ENCODE peak calls at places on chromosomes 12 and 14, in nine cellular contexts. J, B, K, G, F, Z, Q, P and S are unnamed samples.

GRCh38 chr12:57881035-57881973 is 34.8 kb upstream of the CTDSP2 start:
- ATAC-seq in Z (peak; percentile 93), J (no peak), G (peak; percentile 98), B (no peak), K (peak; percentile 76), F (peak; percentile 85), Q (no peak), P (peak; percentile 44), S (no peak)

GRCh38 chr14:39050389-39050788 is 52.6 kb downstream of the SEC23A start:
- ATAC-seq in F (no peak), Q (no peak), B (peak; percentile 86), G (no peak), P (no peak), K (peak; percentile 70), Z (no peak), J (peak; percentile 17), S (no peak)

GRCh38 chr12:13386269-13387039 is 189.9 kb downstream of the EMP1 start:
- ATAC-seq in Z (no peak), G (no peak), J (no peak), B (no peak), Q (no peak), F (no peak), K (no peak), P (no peak), S (no peak)

GRCh38 chr12:121522962-121523361 is 57.9 kb downstream of the KDM2B start:
- ATAC-seq in K (no peak), G (no peak), F (no peak), Q (no peak), P (no peak), B (no peak), Z (peak; percentile 47), J (no peak), S (no peak)

GRCh38 chr14:23930742-23931141 is 22.8 kb upstream of the DHRS4 start:
- ATAC-seq in Z (peak; percentile 51), Q (peak; percentile 78), P (no peak), F (no peak), G (no peak), B (no peak), K (peak; percentile 16), J (no peak), S (peak; percentile 73)

GRCh38 chr12:50084775-50085614 is at the start of gene SMARCD1:
- ATAC-seq in J (peak; percentile 87), Q (peak; percentile 96), B (peak; percentile 89), K (peak; percentile 92), G (peak; percentile 91), F (peak; percentile 89), P (peak; percentile 93), Z (peak; percentile 96), S (peak; percentile 93)

GRCh38 chr14:95488376-95489162 is 27.9 kb downstream of the SYNE3 start:
- ATAC-seq in G (peak; percentile 95), K (peak; percentile 21), Q (no peak), P (no peak), F (no peak), J (peak; percentile 65), Z (peak; percentile 75), B (no peak), S (peak; percentile 14)

GRCh38 chr12:106369624-106370346 is 12.2 kb downstream of the POLR3B start:
- ATAC-seq in P (peak; percentile 95), B (peak; percentile 95), Q (no peak), G (no peak), F (peak; percentile 50), K (peak; percentile 98), Z (no peak), J (no peak), S (no peak)

GRCh38 chr12:18716236-18716635 is 21.6 kb downstream of the PLCZ1 start:
- ATAC-seq in G (no peak), J (no peak), K (no peak), Q (no peak), F (no peak), P (no peak), B (no peak), Z (no peak), S (no peak)

GRCh38 chr12:85509857-85510256 is 229.8 kb downstream of the ALX1 start:
- ATAC-seq in P (no peak), Z (no peak), B (no peak), Q (no peak), J (no peak), K (no peak), G (no peak), F (no peak), S (no peak)

GRCh38 chr14:64928239-64929002 is 14.1 kb downstream of the GPX2 start:
- ATAC-seq in B (no peak), P (no peak), F (no peak), J (no peak), Z (no peak), Q (no peak), K (no peak), G (no peak), S (no peak)

GRCh38 chr12:81644503-81644902 is 114.6 kb downstream of the PPFIA2 start:
- ATAC-seq in G (no peak), F (peak; percentile 55), B (peak; percentile 57), P (peak; percentile 52), K (peak; percentile 68), Q (peak; percentile 67), J (no peak), Z (peak; percentile 58), S (no peak)

GRCh38 chr14:56008160-56008559 is 110.1 kb upstream of the PELI2 start:
- ATAC-seq in J (no peak), G (no peak), K (no peak), F (no peak), Q (no peak), B (no peak), Z (no peak), P (no peak), S (no peak)

GRCh38 chr12:123889848-123890535 is 82.6 kb downstream of the CCDC92 start:
- ATAC-seq in Q (no peak), B (no peak), K (no peak), P (no peak), G (no peak), J (no peak), Z (no peak), F (no peak), S (no peak)

GRCh38 chr14:105021656-105022275 is 883 bp upstream of the CDCA4 start:
- ATAC-seq in Z (no peak), B (peak; percentile 8), P (peak; percentile 13), J (peak; percentile 2), Q (no peak), G (peak; percentile 11), K (no peak), F (peak; percentile 13), S (no peak)

GRCh38 chr14:105023144-105023543 is 2.3 kb upstream of the CDCA4 start:
- ATAC-seq in P (no peak), F (no peak), J (no peak), G (no peak), Z (no peak), Q (no peak), K (no peak), B (no peak), S (no peak)

GRCh38 chr14:105023791-105024480 is 3.1 kb upstream of the CDCA4 start:
- ATAC-seq in K (no peak), P (no peak), G (no peak), Q (no peak), B (no peak), J (no peak), F (no peak), Z (no peak), S (no peak)

GRCh38 chr14:105020815-105021655 is at the start of gene CDCA4:
- ATAC-seq in K (peak; percentile 91), F (peak; percentile 81), Q (peak; percentile 97), P (peak; percentile 81), Z (peak; percentile 97), G (peak; percentile 97), B (peak; percentile 95), J (peak; percentile 91), S (peak; percentile 96)

DNA sequence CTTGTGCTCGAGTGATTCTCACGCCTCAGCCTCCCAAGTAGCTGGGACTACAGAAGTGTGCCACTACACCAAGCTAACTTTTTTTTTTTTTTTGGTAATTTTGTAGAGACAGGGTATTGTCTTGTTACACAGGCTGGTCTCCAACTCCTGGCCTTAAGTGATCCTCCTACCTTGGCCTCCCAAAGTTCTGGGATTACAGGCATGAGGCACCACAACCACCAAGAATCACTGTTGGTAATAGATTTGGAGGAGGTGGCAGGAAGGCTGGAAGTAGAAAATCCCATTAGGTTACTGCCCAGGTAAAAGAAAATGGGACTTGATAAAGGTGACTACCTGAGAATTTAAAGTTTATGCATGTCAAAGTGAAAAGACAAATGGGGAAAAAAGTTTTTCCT is 1.4 kb upstream of the CDCA4 start:
- ATAC-seq in P (no peak), Z (no peak), Q (no peak), K (no peak), F (no peak), J (no peak), G (no peak), B (no peak), S (no peak)
- H3K4me3 ChIP-seq in P (peak overlapping the region; percentile 81), Z (no peak overlapping the region), Q (no peak overlapping the region), K (no peak overlapping the region), F (peak overlapping the region; percentile 82), J (peak overlapping the region; percentile 58), G (peak overlapping the region; percentile 70), B (no peak overlapping the region), S (no peak overlapping the region)

GRCh38 chr12:14941369-14941768 is 3.0 kb upstream of the ERP27 start:
- ATAC-seq in B (no peak), G (no peak), K (no peak), Z (no peak), P (no peak), Q (no peak), J (no peak), F (no peak), S (no peak)

GRCh38 chr12:14946856-14947255 is 8.5 kb upstream of the ERP27 start:
- ATAC-seq in Z (no peak), G (no peak), F (no peak), Q (no peak), B (no peak), P (peak; percentile 47), J (no peak), K (no peak), S (no peak)

GRCh38 chr12:14938301-14938700 is at the start of gene ERP27:
- ATAC-seq in P (no peak), F (no peak), Z (no peak), J (peak; percentile 87), K (no peak), G (no peak), B (no peak), Q (no peak), S (no peak)

GRCh38 chr12:14946162-14946561 is 7.8 kb upstream of the ERP27 start:
- ATAC-seq in F (no peak), K (no peak), G (peak; percentile 38), Z (no peak), B (no peak), J (no peak), Q (no peak), P (no peak), S (no peak)

GRCh38 chr12:14942532-14942931 is 4.2 kb upstream of the ERP27 start:
- ATAC-seq in K (no peak), B (no peak), F (no peak), J (no peak), P (no peak), Q (no peak), Z (no peak), G (no peak), S (no peak)
- TF ChIP-seq POLR2A in K (no peak), B (no peak), F (no peak), J (no peak), P (no peak), Q (no peak), Z (no peak), G (no peak), S (no peak)

GRCh38 chr12:119988788-119989618 is at the start of gene BICDL1:
- ATAC-seq in F (peak; percentile 91), K (peak; percentile 78), Z (peak; percentile 58), P (peak; percentile 90), J (peak; percentile 79), B (peak; percentile 96), G (peak; percentile 63), Q (peak; percentile 82), S (peak; percentile 65)
- TF ChIP-seq CTCF in F (no peak), K (no peak), Z (no peak), P (no peak), J (peak; percentile 4), B (no peak), G (no peak), Q (no peak), S (no peak)

GRCh38 chr14:106844608-106845285 is 1318.4 kb downstream of the TMEM121 start:
- ATAC-seq in K (no peak), B (peak; percentile 77), Z (peak; percentile 89), F (no peak), J (peak; percentile 68), Q (peak; percentile 90), G (peak; percentile 50), P (peak; percentile 75), S (peak; percentile 57)
- H3K4me3 ChIP-seq in K (no peak overlapping the region), B (peak overlapping the region; percentile 58), Z (no peak overlapping the region), F (no peak overlapping the region), J (peak overlapping the region; percentile 76), Q (peak overlapping the region; percentile 9), G (peak overlapping the region; percentile 56), P (peak overlapping the region; percentile 64), S (peak overlapping the region; percentile 8)